ENCODE peak calls at places on chromosomes 7 and 10, in seven cellular contexts. I is skeletal muscle cell; Q is SW 1271; S is cardiac fibroblast; K is mesenteric fat pad; O is stimulated activated CD4-positive, alpha-beta T cell treated with anti-CD3 and anti-CD28 coated beads, Interleukin-12 subunit alpha, Interleukin-12 subunit beta, amount 100 ng/mL, for 48 hours; L is HuH-7. B is an unnamed sample.

GRCh38 chr10:12973149-12973718 is 28.3 kb downstream of the CCDC3 start:
- DNase-seq in I (no peak), Q (no peak), S (no peak), K (peak; percentile 18), O (no peak), L (no peak), B (no peak)

GRCh38 chr7:45721949-45722598 is 147.9 kb downstream of the ADCY1 start:
- DNase-seq in I (no peak), Q (no peak), S (no peak), K (peak; percentile 86), O (no peak), L (no peak), B (peak; percentile 9)

GRCh38 chr7:100401811-100402210 is 26.7 kb downstream of the ZCWPW1 start:
- DNase-seq in I (no peak), Q (no peak), S (no peak), K (no peak), O (no peak), L (no peak), B (no peak)

GRCh38 chr10:132359305-132360040 is 27.5 kb downstream of the LRRC27 start:
- DNase-seq in I (no peak), Q (no peak), S (no peak), K (no peak), O (no peak), L (no peak), B (no peak)

GRCh38 chr10:61992683-61993629 is 91.5 kb downstream of the ARID5B start:
- DNase-seq in I (peak; percentile 80), Q (no peak), S (peak; percentile 98), K (no peak), O (peak; percentile 39), L (no peak), B (no peak)

GRCh38 chr7:25586513-25586912 is 358.2 kb upstream of the NPVF start:
- DNase-seq in I (no peak), Q (no peak), S (no peak), K (no peak), O (no peak), L (no peak), B (no peak)

GRCh38 chr7:106270122-106270977 is 14.4 kb downstream of the NAMPT start:
- DNase-seq in I (no peak), Q (no peak), S (no peak), K (no peak), O (no peak), L (no peak), B (no peak)

GRCh38 chr7:80257751-80258150 is 123.1 kb downstream of the GNAI1 start:
- DNase-seq in I (no peak), Q (no peak), S (no peak), K (no peak), O (no peak), L (no peak), B (no peak)

GRCh38 chr10:30420266-30420665 is 13.7 kb upstream of the MAP3K8 start:
- DNase-seq in I (no peak), Q (no peak), S (no peak), K (no peak), O (no peak), L (no peak), B (no peak)

GRCh38 chr7:150735596-150736358 is 1.4 kb upstream of the GIMAP5 start:
- DNase-seq in I (no peak), Q (no peak), S (no peak), K (no peak), O (no peak), L (no peak), B (no peak)

GRCh38 chr7:123410273-123410928 is 124.0 kb downstream of the IQUB start:
- DNase-seq in I (peak; percentile 67), Q (no peak), S (peak; percentile 90), K (no peak), O (no peak), L (no peak), B (no peak)

GRCh38 chr7:30285067-30285530 is 702 bp downstream of the ZNRF2 start:
- DNase-seq in I (no peak), Q (no peak), S (peak; percentile 44), K (no peak), O (no peak), L (no peak), B (peak; percentile 51)

GRCh38 chr7:98354511-98355249 is 46.2 kb downstream of the BAIAP2L1 start:
- DNase-seq in I (peak; percentile 40), Q (peak; percentile 92), S (peak; percentile 67), K (peak; percentile 74), O (no peak), L (peak; percentile 41), B (no peak)

GRCh38 chr10:97454330-97455036 is 8.5 kb downstream of the ZDHHC16 start:
- DNase-seq in I (no peak), Q (no peak), S (peak; percentile 75), K (no peak), O (no peak), L (no peak), B (no peak)

GRCh38 chr7:55469721-55470120 is 102.6 kb downstream of the VOPP1 start:
- DNase-seq in I (no peak), Q (no peak), S (no peak), K (no peak), O (no peak), L (no peak), B (no peak)

GRCh38 chr7:55107946-55108345 is 89.1 kb downstream of the EGFR start:
- DNase-seq in I (no peak), Q (no peak), S (no peak), K (no peak), O (no peak), L (no peak), B (no peak)

GRCh38 chr10:102773986-102774385 is 30.2 kb downstream of the WBP1L start:
- DNase-seq in I (no peak), Q (no peak), S (peak; percentile 62), K (peak; percentile 87), O (no peak), L (no peak), B (no peak)

GRCh38 chr7:81211617-81212016 is 292.8 kb upstream of the SEMA3C start:
- DNase-seq in I (peak; percentile 42), Q (no peak), S (peak; percentile 55), K (no peak), O (no peak), L (no peak), B (no peak)

GRCh38 chr7:50556247-50556976 is 8.8 kb downstream of the DDC start:
- DNase-seq in I (no peak), Q (no peak), S (peak; percentile 22), K (no peak), O (no peak), L (no peak), B (no peak)

GRCh38 chr10:79060641-79061255 is 8.0 kb upstream of the ZMIZ1 start:
- DNase-seq in I (no peak), Q (no peak), S (no peak), K (peak; percentile 67), O (no peak), L (no peak), B (no peak)

GRCh38 chr7:43077732-43078391 is 34.6 kb upstream of the HECW1 start:
- DNase-seq in I (no peak), Q (no peak), S (peak; percentile 50), K (no peak), O (no peak), L (no peak), B (no peak)

GRCh38 chr7:37284805-37285211 is 163.9 kb downstream of the ELMO1 start:
- DNase-seq in I (no peak), Q (no peak), S (peak; percentile 47), K (no peak), O (peak; percentile 3), L (peak; percentile 81), B (peak; percentile 66)

GRCh38 chr7:103547451-103548284 is 101.7 kb upstream of the SLC26A5 start:
- DNase-seq in I (no peak), Q (no peak), S (no peak), K (no peak), O (no peak), L (no peak), B (no peak)

GRCh38 chr10:12194752-12195271 is 879 bp downstream of the NUDT5 start:
- DNase-seq in I (no peak), Q (no peak), S (peak; percentile 46), K (no peak), O (peak; percentile 21), L (no peak), B (no peak)

GRCh38 chr10:66941491-66941890 is 15.7 kb downstream of the LRRTM3 start:
- DNase-seq in I (peak; percentile 4), Q (no peak), S (no peak), K (no peak), O (no peak), L (no peak), B (no peak)

GRCh38 chr10:17905491-17905890 is 46.2 kb upstream of the SLC39A12 start:
- DNase-seq in I (no peak), Q (no peak), S (peak; percentile 16), K (no peak), O (no peak), L (no peak), B (no peak)

GRCh38 chr10:93390691-93391090 is 91.4 kb downstream of the MYOF start:
- DNase-seq in I (no peak), Q (no peak), S (no peak), K (no peak), O (no peak), L (no peak), B (no peak)

GRCh38 chr7:83655951-83656556 is 7.1 kb upstream of the SEMA3E start:
- DNase-seq in I (no peak), Q (no peak), S (peak; percentile 68), K (no peak), O (no peak), L (peak; percentile 12), B (peak; percentile 24)

GRCh38 chr7:150830957-150831356 is 21.4 kb upstream of the AOC1 start:
- DNase-seq in I (no peak), Q (no peak), S (no peak), K (no peak), O (no peak), L (peak; percentile 74), B (peak; percentile 44)

GRCh38 chr7:159039716-159040115 is 105.0 kb downstream of the VIPR2 start:
- DNase-seq in I (no peak), Q (no peak), S (no peak), K (peak; percentile 59), O (no peak), L (no peak), B (no peak)

GRCh38 chr7:21355406-21355874 is 72.4 kb upstream of the SP4 start:
- DNase-seq in I (no peak), Q (no peak), S (no peak), K (no peak), O (peak; percentile 11), L (no peak), B (no peak)

B was measured in NCI-H1930.